ENCODE peak calls at places on chromosomes 2 and 18, in six cellular contexts. B is HFF-Myc, N is chondrocyte, G is choroid plexus epithelial cell, I is fibroblast of lung, W is Peyer's patch. U is an unnamed sample.

GRCh38 chr2:174259981-174260380 is 11.6 kb upstream of the OLA1 start:
- DNase-seq in B (peak; percentile 31), N (no peak), G (peak; percentile 87), I (peak; percentile 59), W (no peak), U (no peak)

GRCh38 chr2:219748673-219749570 is 121.5 kb downstream of the SLC4A3 start:
- DNase-seq in B (no peak), N (no peak), G (no peak), I (no peak), W (no peak), U (no peak)

GRCh38 chr18:2139676-2140075 is 431.6 kb downstream of the METTL4 start:
- DNase-seq in B (no peak), N (no peak), G (peak; percentile 57), I (peak; percentile 70), W (no peak), U (no peak)

GRCh38 chr2:102141011-102141914 is 1.3 kb upstream of the IL1R1 start:
- DNase-seq in B (peak; percentile 93), N (no peak), G (peak; percentile 90), I (peak; percentile 80), W (no peak), U (no peak)

GRCh38 chr2:68715353-68716041 is 19.1 kb upstream of the ARHGAP25 start:
- DNase-seq in B (peak; percentile 22), N (no peak), G (peak; percentile 75), I (peak; percentile 33), W (peak; percentile 60), U (peak; percentile 52)

GRCh38 chr18:63079114-63079513 is 240.5 kb downstream of the BCL2 start:
- DNase-seq in B (no peak), N (no peak), G (no peak), I (no peak), W (no peak), U (no peak)

GRCh38 chr18:55473078-55473477 is 114.9 kb downstream of the TCF4 start:
- DNase-seq in B (no peak), N (no peak), G (no peak), I (no peak), W (no peak), U (no peak)

GRCh38 chr18:7743256-7743655 is 176.1 kb downstream of the PTPRM start:
- DNase-seq in B (no peak), N (no peak), G (no peak), I (no peak), W (no peak), U (no peak)

GRCh38 chr2:165827921-165828276 is 33.9 kb upstream of the GALNT3 start:
- DNase-seq in B (no peak), N (no peak), G (no peak), I (no peak), W (no peak), U (no peak)

GRCh38 chr2:68282814-68283812 is 30.8 kb upstream of the PPP3R1 start:
- DNase-seq in B (no peak), N (no peak), G (peak; percentile 65), I (peak; percentile 54), W (no peak), U (peak; percentile 72)

GRCh38 chr2:143878131-143878530 is 641.8 kb downstream of the ZEB2 start:
- DNase-seq in B (no peak), N (no peak), G (no peak), I (no peak), W (no peak), U (no peak)

GRCh38 chr2:218471982-218472381 is 53.1 kb downstream of the VIL1 start:
- DNase-seq in B (no peak), N (no peak), G (no peak), I (no peak), W (no peak), U (no peak)

GRCh38 chr2:187500585-187501359 is 52.7 kb upstream of the CALCRL start:
- DNase-seq in B (no peak), N (no peak), G (peak; percentile 62), I (peak; percentile 68), W (no peak), U (no peak)

DNA sequence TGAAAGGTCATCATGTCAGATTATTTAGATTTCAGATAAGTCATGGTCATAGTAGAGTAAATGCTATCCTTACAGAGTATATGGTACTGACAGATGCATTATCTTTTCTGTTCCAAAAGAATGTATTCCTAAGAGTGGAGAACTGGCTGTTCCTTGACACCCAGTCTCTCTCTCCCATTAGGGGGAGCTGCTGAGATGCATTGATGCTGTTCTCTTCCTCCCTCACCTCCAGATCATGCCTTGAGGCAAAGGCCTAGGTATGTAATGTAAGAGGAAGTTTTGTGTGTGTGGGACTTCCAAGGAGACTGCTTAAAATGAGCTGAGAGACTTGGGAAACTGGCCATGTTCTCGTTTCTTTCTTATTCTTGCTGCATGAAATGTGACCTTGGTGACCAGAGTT is 979.5 kb upstream of the CELF4 start:
- DNase-seq in B (no peak), N (no peak), G (peak; percentile 2), I (no peak), W (no peak), U (no peak)
- TF ChIP-seq CTCF in B (no peak), N (no peak), G (no peak), I (no peak), W (no peak), U (peak; percentile 40)

GRCh38 chr2:234533631-234534030 is 36.8 kb upstream of the ARL4C start:
- DNase-seq in B (no peak), N (no peak), G (no peak), I (no peak), W (no peak), U (no peak)

GRCh38 chr2:234526711-234527110 is 29.8 kb upstream of the ARL4C start:
- DNase-seq in B (no peak), N (no peak), G (no peak), I (no peak), W (no peak), U (no peak)

GRCh38 chr2:234534515-234534914 is 37.6 kb upstream of the ARL4C start:
- DNase-seq in B (no peak), N (no peak), G (no peak), I (no peak), W (no peak), U (no peak)

GRCh38 chr2:234528410-234529150 is 31.7 kb upstream of the ARL4C start:
- DNase-seq in B (no peak), N (no peak), G (no peak), I (no peak), W (no peak), U (no peak)
- TF ChIP-seq CTCF in B (no peak), N (no peak), G (no peak), I (no peak), W (no peak), U (no peak)

GRCh38 chr2:232141591-232141990 is 180.1 kb downstream of the DIS3L2 start:
- DNase-seq in B (no peak), N (no peak), G (no peak), I (no peak), W (no peak), U (no peak)

GRCh38 chr2:232142502-232142901 is 181.0 kb downstream of the DIS3L2 start:
- DNase-seq in B (no peak), N (no peak), G (no peak), I (no peak), W (no peak), U (no peak)

GRCh38 chr2:232139171-232139594 is 177.7 kb downstream of the DIS3L2 start:
- DNase-seq in B (no peak), N (no peak), G (no peak), I (no peak), W (no peak), U (no peak)

GRCh38 chr2:232139786-232140562 is 178.5 kb downstream of the DIS3L2 start:
- DNase-seq in B (no peak), N (no peak), G (no peak), I (peak; percentile 75), W (no peak), U (no peak)

GRCh38 chr2:232142049-232142448 is 180.5 kb downstream of the DIS3L2 start:
- DNase-seq in B (no peak), N (no peak), G (peak; percentile 57), I (peak; percentile 18), W (no peak), U (no peak)
- TF ChIP-seq CTCF in B (peak; percentile 67), N (peak; percentile 90), G (peak; percentile 94), I (peak; percentile 66), W (no peak), U (peak; percentile 55)

GRCh38 chr2:169361706-169362345 is 508 bp downstream of the LRP2 start:
- DNase-seq in B (no peak), N (peak; percentile 85), G (peak; percentile 6), I (peak; percentile 11), W (no peak), U (peak; percentile 48)
- TF ChIP-seq CTCF in B (no peak), N (no peak), G (no peak), I (no peak), W (no peak), U (no peak)

GRCh38 chr18:26090130-26091046 is at the start of gene SS18:
- DNase-seq in B (peak; percentile 63), N (peak; percentile 97), G (peak; percentile 96), I (peak; percentile 94), W (peak; percentile 92), U (peak; percentile 94)
- TF ChIP-seq CTCF in B (no peak), N (peak; percentile 33), G (no peak), I (no peak), W (no peak), U (no peak)

GRCh38 chr18:10518595-10519273 is 7.1 kb upstream of the NAPG start:
- DNase-seq in B (no peak), N (no peak), G (peak; percentile 55), I (peak; percentile 24), W (no peak), U (no peak)
- TF ChIP-seq CTCF in B (peak; percentile 44), N (peak; percentile 77), G (peak; percentile 50), I (peak; percentile 46), W (no peak), U (no peak)

GRCh38 chr2:190947711-190948251 is 66.2 kb downstream of the STAT1 start:
- DNase-seq in B (peak; percentile 17), N (no peak), G (peak; percentile 91), I (peak; percentile 90), W (no peak), U (peak; percentile 13)
- TF ChIP-seq CTCF in B (no peak), N (peak; percentile 76), G (peak; percentile 58), I (peak; percentile 26), W (no peak), U (no peak)

GRCh38 chr2:227485429-227485828 is 13.5 kb downstream of the AGFG1 start:
- DNase-seq in B (no peak), N (no peak), G (no peak), I (no peak), W (no peak), U (no peak)

GRCh38 chr2:227482638-227483340 is 10.8 kb downstream of the AGFG1 start:
- DNase-seq in B (no peak), N (no peak), G (no peak), I (peak; percentile 42), W (no peak), U (peak; percentile 77)

GRCh38 chr2:227480528-227480927 is 8.6 kb downstream of the AGFG1 start:
- DNase-seq in B (no peak), N (no peak), G (peak; percentile 42), I (no peak), W (no peak), U (peak; percentile 50)

GRCh38 chr2:227477291-227477690 is 5.3 kb downstream of the AGFG1 start:
- DNase-seq in B (no peak), N (no peak), G (peak; percentile 50), I (no peak), W (no peak), U (no peak)

GRCh38 chr2:227479865-227480475 is 8.0 kb downstream of the AGFG1 start:
- DNase-seq in B (no peak), N (no peak), G (peak; percentile 83), I (no peak), W (no peak), U (peak; percentile 45)
- TF ChIP-seq CTCF in B (peak; percentile 14), N (peak; percentile 78), G (peak; percentile 50), I (peak; percentile 30), W (no peak), U (peak; percentile 29)

U was measured in GM13976.